ENCODE peak calls at places on chromosomes 7 and 10, in seven cellular contexts. D is K562, R is WTC11, F is HepG2, L is HCT116, Q is GM12878, S is H1. K is an unnamed sample.

GRCh38 chr10:27944005-27944404 is 54.9 kb downstream of the ODAD2 start:
- DNase-seq in L (no peak), S (no peak), D (no peak), Q (no peak), R (no peak), F (no peak), K (no peak)

GRCh38 chr10:32112055-32112454 is 55.8 kb upstream of the KIF5B start:
- DNase-seq in D (no peak), F (peak; percentile 50), R (no peak), Q (no peak), L (peak; percentile 6), S (no peak), K (no peak)

GRCh38 chr10:51007781-51008180 is 66.5 kb upstream of the PRKG1 start:
- DNase-seq in Q (no peak), F (no peak), L (no peak), S (no peak), D (no peak), R (no peak), K (no peak)

GRCh38 chr7:25804154-25804553 is 347.8 kb upstream of the NFE2L3 start:
- DNase-seq in S (no peak), L (no peak), Q (no peak), D (no peak), F (no peak), R (no peak), K (no peak)

GRCh38 chr10:132319853-132320669 is 11.9 kb upstream of the LRRC27 start:
- DNase-seq in L (no peak), Q (peak; percentile 66), D (peak; percentile 25), F (peak; percentile 71), R (no peak), S (no peak), K (no peak)

GRCh38 chr10:6501931-6502330 is 78.1 kb downstream of the PRKCQ start:
- DNase-seq in D (no peak), F (no peak), R (no peak), L (no peak), Q (no peak), S (no peak), K (no peak)

GRCh38 chr10:71187600-71187999 is 24.8 kb upstream of the UNC5B start:
- DNase-seq in S (no peak), F (no peak), D (no peak), L (no peak), R (no peak), Q (no peak), K (no peak)

GRCh38 chr7:73980206-73980605 is 47.8 kb upstream of the ELN start:
- DNase-seq in L (no peak), R (no peak), D (no peak), F (peak; percentile 86), S (no peak), Q (no peak), K (no peak)

GRCh38 chr10:79401015-79401921 is 44.2 kb downstream of the ZCCHC24 start:
- DNase-seq in R (no peak), S (no peak), F (no peak), L (no peak), D (no peak), Q (no peak), K (no peak)
- TF ChIP-seq SP1 in R (no peak), S (no peak), F (no peak), L (no peak), D (no peak), Q (no peak), K (no peak)

GRCh38 chr7:116209561-116210070 is 723 bp upstream of the TES start:
- DNase-seq in L (no peak), R (no peak), D (no peak), F (no peak), Q (no peak), S (no peak), K (no peak)
- TF ChIP-seq SP1 in L (no peak), R (no peak), D (no peak), F (no peak), Q (no peak), S (no peak), K (no peak)

DNA sequence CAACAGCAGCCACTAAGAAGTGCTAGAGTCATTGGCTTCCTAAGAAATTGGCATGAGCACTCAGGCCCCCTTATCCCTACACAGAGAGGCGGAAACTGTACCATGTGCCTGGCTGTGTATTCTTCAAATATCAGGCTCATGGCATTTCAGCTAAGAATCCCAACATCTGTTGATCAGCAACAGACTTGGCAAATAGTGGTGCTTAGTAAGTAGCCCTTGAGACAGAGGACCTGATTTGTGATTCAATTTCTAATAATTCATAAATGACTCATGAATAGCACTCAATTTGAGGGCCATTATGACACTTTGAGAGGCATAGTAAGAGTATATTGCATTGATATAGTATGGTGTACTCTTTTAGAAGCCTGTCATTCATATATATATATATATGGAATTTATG is 309.1 kb downstream of the LRMDA start:
- DNase-seq in L (no peak), D (no peak), F (no peak), S (no peak), R (no peak), Q (no peak), K (no peak)
- TF ChIP-seq SP1 in L (no peak), D (no peak), F (no peak), S (no peak), R (no peak), Q (no peak), K (no peak)

GRCh38 chr7:150399421-150399820 is 20.3 kb downstream of the ZNF775 start:
- DNase-seq in D (no peak), Q (no peak), F (no peak), L (no peak), S (no peak), R (no peak), K (no peak)

GRCh38 chr7:150398965-150399320 is 19.8 kb downstream of the ZNF775 start:
- DNase-seq in S (no peak), F (no peak), L (no peak), D (no peak), R (peak; percentile 5), Q (no peak), K (no peak)

GRCh38 chr7:150401424-150401790 is 22.3 kb downstream of the ZNF775 start:
- DNase-seq in S (no peak), L (no peak), F (no peak), R (no peak), D (no peak), Q (no peak), K (no peak)

GRCh38 chr7:150400779-150401423 is 21.8 kb downstream of the ZNF775 start:
- DNase-seq in F (no peak), S (no peak), L (no peak), Q (no peak), R (peak; percentile 20), D (no peak), K (no peak)

DNA sequence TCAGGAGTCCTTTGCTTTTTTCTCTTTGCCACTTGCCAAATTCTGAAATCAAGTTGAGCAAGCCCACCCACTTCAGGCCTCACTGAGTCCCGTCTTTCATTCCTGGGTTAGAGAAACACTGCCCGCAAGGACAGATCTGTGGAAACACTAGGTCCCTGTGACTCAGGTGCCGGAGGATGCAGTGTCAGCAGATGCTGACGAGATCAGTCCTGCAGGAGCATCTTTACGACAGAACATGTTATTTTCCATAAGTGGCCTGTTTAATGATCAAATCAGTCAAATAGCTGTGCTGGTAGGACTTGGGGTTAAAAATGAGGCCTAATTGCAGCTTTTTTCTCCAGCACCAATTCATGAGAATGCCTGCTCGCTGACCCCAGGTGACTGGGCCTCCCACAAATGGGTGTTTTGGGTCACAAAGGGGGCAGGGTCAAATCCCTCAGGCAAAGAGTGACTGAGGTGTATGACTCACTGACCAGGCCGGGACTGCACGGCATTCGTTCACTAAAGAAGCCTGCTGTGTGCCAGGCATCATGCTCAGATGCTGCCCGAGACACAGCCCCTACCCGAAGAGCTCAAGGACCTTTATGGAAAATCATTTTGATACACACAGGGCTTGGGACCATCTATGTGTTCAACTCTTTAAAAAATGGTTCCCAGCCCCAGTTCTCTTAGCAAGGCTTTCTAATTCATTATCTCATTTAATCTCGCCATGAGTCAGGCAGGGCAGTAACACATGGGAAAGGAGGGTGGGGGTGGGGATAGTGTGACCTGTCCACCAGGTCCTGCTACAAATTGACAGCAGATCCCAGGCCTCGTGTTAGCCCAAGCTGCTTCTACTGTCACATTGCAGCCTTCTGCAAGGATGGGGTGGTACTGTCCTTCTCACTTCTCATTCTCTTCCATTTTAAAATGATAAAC is 21.0 kb downstream of the ZNF775 start:
- DNase-seq in S (no peak), F (no peak), Q (no peak), L (no peak), R (peak; percentile 10), D (peak; percentile 83), K (no peak)
- TF ChIP-seq SP1 in S (no peak), F (no peak), Q (no peak), L (peak; percentile 40), R (no peak), D (peak; percentile 55), K (no peak)